ENCODE peak calls at places on chromosome 2, in ten cellular contexts. G is right cardiac atrium; K is activated naive CD4-positive, alpha-beta T cell treated with anti-CD3 and anti-CD28 coated beads for 36 hours; P is fibroblast of gingiva; B is NCI-H2081; W is HCEC 1CT; X is nephron progenitor cell; L is NCI-H1417; E is IMR-90; V is OCI-M1. Q is an unnamed sample.

GRCh38 chr2:36729067-36729466 is 32.6 kb downstream of the VIT start:
- DNase-seq in L (no peak), E (peak), K (no peak), B (no peak), W (no peak), P (no peak), V (no peak), X (no peak), G (no peak), Q (no peak)

GRCh38 chr2:110669079-110669478 is 8.8 kb downstream of the BUB1 start:
- DNase-seq in X (no peak), B (no peak), E (no peak), W (no peak), P (no peak), V (no peak), K (no peak), G (no peak), L (no peak), Q (no peak)

GRCh38 chr2:30232801-30233130 is 1.4 kb downstream of the LBH start:
- DNase-seq in X (no peak), W (no peak), B (no peak), L (peak), E (no peak), P (no peak), G (no peak), K (peak), V (peak), Q (peak)

GRCh38 chr2:19123556-19123955 is 234.9 kb downstream of the OSR1 start:
- DNase-seq in P (no peak), X (no peak), G (no peak), E (no peak), L (no peak), V (no peak), B (no peak), W (no peak), K (no peak), Q (no peak)

GRCh38 chr2:142767847-142768246 is 109.6 kb upstream of the KYNU start:
- DNase-seq in E (no peak), P (no peak), V (no peak), G (no peak), K (no peak), X (no peak), W (no peak), B (no peak), L (no peak), Q (no peak)

GRCh38 chr2:204049635-204050034 is 113.1 kb downstream of the ICOS start:
- DNase-seq in B (no peak), L (no peak), G (no peak), V (no peak), E (no peak), P (no peak), W (no peak), K (no peak), X (no peak), Q (no peak)

GRCh38 chr2:159804941-159805340 is 6.9 kb upstream of the CD302 start:
- DNase-seq in V (no peak), P (no peak), L (no peak), W (no peak), B (no peak), G (no peak), E (no peak), X (no peak), K (no peak), Q (no peak)

GRCh38 chr2:64401501-64401880 is 52.5 kb upstream of the LGALSL start:
- DNase-seq in V (no peak), W (no peak), P (no peak), K (no peak), G (no peak), B (no peak), L (peak), X (no peak), E (no peak), Q (no peak)

GRCh38 chr2:130798472-130799221 is 38.1 kb upstream of the ARHGEF4 start:
- DNase-seq in V (no peak), B (no peak), L (peak), W (no peak), E (no peak), P (no peak), K (no peak), G (peak), X (peak), Q (peak)

GRCh38 chr2:79453918-79454317 is 58.9 kb upstream of the CTNNA2 start:
- DNase-seq in L (no peak), B (no peak), G (no peak), W (no peak), E (no peak), X (peak), P (no peak), K (no peak), V (no peak), Q (no peak)

GRCh38 chr2:84033347-84033974 is 425.6 kb downstream of the SUCLG1 start:
- DNase-seq in E (no peak), P (no peak), B (no peak), W (no peak), V (peak), X (no peak), K (no peak), G (no peak), L (no peak), Q (no peak)

GRCh38 chr2:210072493-210072892 is 70.1 kb downstream of the RPE start:
- DNase-seq in E (no peak), W (no peak), X (no peak), L (peak), K (no peak), G (no peak), V (no peak), P (no peak), B (no peak), Q (no peak)

GRCh38 chr2:45699032-45699658 is 47.7 kb downstream of the PRKCE start:
- DNase-seq in W (peak), K (peak), X (peak), G (no peak), L (no peak), V (no peak), E (peak), P (peak), B (no peak), Q (no peak)

GRCh38 chr2:101096619-101097142 is 54.5 kb downstream of the TBC1D8 start:
- DNase-seq in G (no peak), X (no peak), P (no peak), L (no peak), E (no peak), B (no peak), K (no peak), V (no peak), W (no peak), Q (no peak)

GRCh38 chr2:223759569-223760430 is 77.6 kb downstream of the AP1S3 start:
- DNase-seq in L (no peak), W (peak), E (peak), V (no peak), G (no peak), P (no peak), B (no peak), K (no peak), X (no peak), Q (no peak)

GRCh38 chr2:151260492-151261239 is 997 bp downstream of the RBM43 start:
- DNase-seq in X (no peak), W (peak), G (no peak), K (no peak), E (peak), L (peak), B (no peak), V (peak), P (peak), Q (no peak)

GRCh38 chr2:59302683-59303082 is 1061.6 kb upstream of the FANCL start:
- DNase-seq in B (no peak), X (no peak), G (no peak), K (no peak), V (no peak), L (no peak), P (no peak), W (no peak), E (no peak), Q (no peak)

GRCh38 chr2:197141669-197142068 is 168.9 kb downstream of the ANKRD44 start:
- DNase-seq in P (no peak), L (peak), X (no peak), K (no peak), V (no peak), W (no peak), G (no peak), B (no peak), E (no peak), Q (no peak)

GRCh38 chr2:136765736-136766323 is 485 bp downstream of the THSD7B start:
- DNase-seq in E (no peak), G (no peak), L (no peak), B (no peak), W (no peak), P (no peak), K (no peak), X (peak), V (no peak), Q (no peak)

GRCh38 chr2:57434429-57434828 is 612.2 kb upstream of the VRK2 start:
- DNase-seq in P (no peak), X (no peak), B (no peak), W (no peak), E (no peak), K (no peak), L (no peak), G (no peak), V (peak), Q (no peak)

GRCh38 chr2:118047273-118047898 is 33.5 kb upstream of the CCDC93 start:
- DNase-seq in B (no peak), G (no peak), K (no peak), P (peak), W (peak), E (peak), L (peak), V (no peak), X (no peak), Q (no peak)

GRCh38 chr2:224969633-224970292 is 72.5 kb downstream of the DOCK10 start:
- DNase-seq in X (no peak), W (no peak), E (no peak), K (no peak), V (no peak), P (no peak), B (no peak), L (no peak), G (no peak), Q (no peak)

GRCh38 chr2:106085441-106085911 is 108.6 kb downstream of the UXS1 start:
- DNase-seq in B (no peak), V (peak), G (no peak), W (peak), E (peak), K (peak), X (no peak), L (no peak), P (peak), Q (no peak)

GRCh38 chr2:32825291-32825712 is 121.5 kb upstream of the LTBP1 start:
- DNase-seq in B (no peak), L (peak), V (peak), K (no peak), X (no peak), E (peak), G (peak), W (no peak), P (no peak), Q (peak)

GRCh38 chr2:149466635-149467034 is 120.9 kb downstream of the MMADHC start:
- DNase-seq in E (peak), B (no peak), X (no peak), P (no peak), K (no peak), L (no peak), V (no peak), W (no peak), G (no peak), Q (no peak)

GRCh38 chr2:204984421-204984925 is 439.2 kb downstream of the PARD3B start:
- DNase-seq in G (no peak), W (peak), L (no peak), E (peak), P (no peak), V (no peak), X (no peak), B (no peak), K (no peak), Q (no peak)

GRCh38 chr2:119788751-119789150 is 29.0 kb downstream of the PTPN4 start:
- DNase-seq in X (no peak), K (no peak), E (no peak), L (no peak), P (no peak), W (no peak), G (no peak), B (no peak), V (peak), Q (no peak)

GRCh38 chr2:200705305-200705985 is 106.3 kb upstream of the BZW1 start:
- DNase-seq in K (peak), B (no peak), G (no peak), P (no peak), L (no peak), V (no peak), E (peak), W (peak), X (peak), Q (no peak)

Q was measured in adrenal gland.